ENCODE peak calls at places on chromosomes 7 and 10, in four cellular contexts. W is left ventricle myocardium inferior, O is brain microvascular endothelial cell, N is stomach. T is an unnamed sample.

GRCh38 chr7:34748244-34749039 is 90.4 kb downstream of the NPSR1 start:
- DNase-seq in O (peak), N (peak), W (peak), T (peak)

GRCh38 chr7:2018786-2019692 is 213.7 kb downstream of the MAD1L1 start:
- DNase-seq in N (no peak), O (peak), W (peak), T (peak)

GRCh38 chr7:106344861-106345260 is 60.1 kb upstream of the NAMPT start:
- DNase-seq in N (no peak), O (peak), W (no peak), T (no peak)

GRCh38 chr7:69596723-69597277 is 1.5 kb upstream of the AUTS2 start:
- DNase-seq in N (no peak), W (no peak), O (no peak), T (no peak)

GRCh38 chr7:139827042-139827441 is 2.0 kb upstream of the TBXAS1 start:
- DNase-seq in W (no peak), O (no peak), N (no peak), T (no peak)

GRCh38 chr7:71900556-71900955 is 511.6 kb downstream of the CALN1 start:
- DNase-seq in O (no peak), W (no peak), N (no peak), T (no peak)

GRCh38 chr10:88163572-88163971 is 300.1 kb downstream of the PTEN start:
- DNase-seq in W (no peak), N (no peak), O (no peak), T (no peak)

GRCh38 chr10:101291254-101292193 is 62.3 kb upstream of the LBX1 start:
- DNase-seq in W (peak), O (peak), N (peak), T (peak)

GRCh38 chr10:317219-317868 is 182.1 kb downstream of the ZMYND11 start:
- DNase-seq in O (no peak), W (peak), N (no peak), T (peak)

GRCh38 chr10:117736655-117737054 is 194.1 kb downstream of the EMX2 start:
- DNase-seq in N (no peak), W (no peak), O (no peak), T (no peak)

GRCh38 chr10:122062831-122063674 is 74.1 kb downstream of the TACC2 start:
- DNase-seq in O (peak), N (peak), W (peak), T (peak)

GRCh38 chr10:119897366-119897765 is 4.8 kb downstream of the SEC23IP start:
- DNase-seq in W (no peak), N (no peak), O (no peak), T (no peak)

GRCh38 chr10:132885451-132886210 is 56.7 kb downstream of the CFAP46 start:
- DNase-seq in W (no peak), N (no peak), O (no peak), T (no peak)

GRCh38 chr10:36676321-36677169 is 448.9 kb upstream of the ANKRD30A start:
- DNase-seq in W (no peak), N (no peak), O (peak), T (peak)

GRCh38 chr7:70435634-70436033 is 696.3 kb upstream of the GALNT17 start:
- DNase-seq in N (no peak), O (no peak), W (no peak), T (no peak)

GRCh38 chr10:73873843-73874215 is 526 bp downstream of the CAMK2G start:
- DNase-seq in N (no peak), W (no peak), O (no peak), T (no peak)

GRCh38 chr7:94452257-94452656 is 57.4 kb upstream of the CASD1 start:
- DNase-seq in W (no peak), O (no peak), N (no peak), T (peak)

GRCh38 chr7:66326501-66327180 is 121.5 kb downstream of the TPST1 start:
- DNase-seq in W (no peak), O (peak), N (no peak), T (peak)

GRCh38 chr10:49379596-49380410 is 16.1 kb downstream of the DRGX start:
- DNase-seq in O (no peak), W (no peak), N (no peak), T (no peak)
- TF ChIP-seq CTCF in O (peak), W (peak), N (no peak), T (peak)

DNA sequence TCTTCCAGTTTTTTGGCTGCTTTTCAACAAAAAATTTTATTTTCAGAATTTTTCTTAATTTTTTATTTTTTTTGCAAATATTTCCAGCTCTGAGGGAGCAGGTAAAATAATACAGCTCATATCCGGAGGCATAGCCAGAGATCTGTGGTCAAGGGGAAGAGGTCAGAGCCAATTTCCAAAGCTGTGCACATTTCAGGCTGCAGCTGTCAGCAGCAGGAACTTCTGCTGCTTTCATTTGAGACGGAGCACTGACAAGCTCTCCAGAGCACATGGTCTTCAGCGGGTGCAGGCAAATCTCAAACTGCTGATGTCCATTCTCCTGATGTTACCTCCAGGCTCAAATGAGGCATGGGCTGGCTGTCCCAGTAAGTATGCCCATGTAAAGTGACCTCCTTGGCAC is 31.1 kb downstream of the SLC26A4 start:
- DNase-seq in W (peak), N (no peak), O (peak), T (peak)
- H3K4me3 ChIP-seq in W (no peak), N (no peak), O (peak), T (no peak)

DNA sequence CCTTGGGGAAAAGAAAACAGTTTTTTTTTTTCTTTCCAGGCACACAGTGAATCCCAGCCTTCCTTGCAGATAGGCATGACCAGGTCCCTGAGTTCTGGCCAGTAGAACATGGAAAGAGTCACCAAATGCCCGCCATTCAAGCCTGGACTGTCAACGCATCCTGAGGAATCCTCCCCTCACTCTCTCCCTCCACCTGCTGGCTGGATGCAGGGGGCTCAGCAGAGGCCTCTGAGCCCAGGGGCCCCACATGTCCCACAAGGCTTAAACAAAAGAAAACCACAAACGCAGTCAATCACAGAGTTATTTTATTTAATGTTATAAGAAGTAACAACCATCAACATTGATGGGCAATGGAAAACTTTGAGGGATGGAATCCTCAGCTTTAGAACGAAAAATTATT is 93.1 kb downstream of the JCAD start:
- DNase-seq in O (no peak), N (no peak), W (no peak), T (no peak)
- TF ChIP-seq CTCF in O (peak), N (no peak), W (no peak), T (no peak)

GRCh38 chr10:15166325-15166724 is 2.2 kb downstream of the NMT2 start:
- DNase-seq in N (no peak), O (no peak), W (no peak), T (no peak)
- H3K4me3 ChIP-seq in N (no peak), O (no peak), W (peak), T (peak)

DNA sequence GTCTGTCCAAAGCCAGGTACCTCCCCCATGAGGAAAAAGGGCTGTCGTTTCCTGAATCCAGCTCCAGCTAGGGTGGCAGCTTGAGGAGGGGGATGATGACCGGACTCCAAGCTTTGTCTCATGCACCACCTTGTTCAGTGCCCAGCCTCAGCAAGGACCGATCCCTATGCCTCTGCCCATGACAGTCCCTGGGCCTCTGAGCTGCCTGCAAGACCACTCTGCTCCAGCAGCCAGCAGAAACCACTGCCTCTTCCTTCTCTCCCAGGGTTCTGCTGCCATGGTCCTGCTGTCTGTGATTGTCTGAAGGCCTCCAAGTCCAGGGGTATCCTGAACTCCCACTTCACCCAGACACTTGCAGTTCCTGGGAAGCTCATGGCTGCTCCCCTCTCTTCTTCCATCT is 21.3 kb upstream of the GDF10 start:
- DNase-seq in W (no peak), O (no peak), N (no peak), T (no peak)
- TF ChIP-seq CTCF in W (no peak), O (no peak), N (no peak), T (no peak)

T was measured in cardiac fibroblast.